ENCODE peak calls at places on chromosomes 3 and 15, in seven cellular contexts. One of them, this sample, is unnamed.

GRCh38 chr3:137854498-137855285 is 90.6 kb downstream of the SOX14 start:
- DNase-seq in AML-193: no peak
- DNase-seq in glomerular endothelial cell: no peak
- DNase-seq in NCI-H1436: no peak
- DNase-seq in RPMI7951: no peak
- DNase-seq in AG08396: no peak
- DNase-seq in caudate nucleus: no peak
- DNase-seq in this sample: no peak

GRCh38 chr3:143476965-143477640 is 357.5 kb downstream of the CHST2 start:
- DNase-seq in glomerular endothelial cell: no peak
- DNase-seq in NCI-H1436: no peak
- DNase-seq in RPMI7951: no peak
- DNase-seq in AG08396: no peak
- DNase-seq in AML-193: no peak
- DNase-seq in caudate nucleus: no peak
- DNase-seq in this sample: no peak

GRCh38 chr15:41790169-41790568 is 15.9 kb downstream of the MAPKBP1 start:
- DNase-seq in glomerular endothelial cell: no peak
- DNase-seq in AG08396: no peak
- DNase-seq in NCI-H1436: no peak
- DNase-seq in AML-193: no peak
- DNase-seq in caudate nucleus: no peak
- DNase-seq in RPMI7951: no peak
- DNase-seq in this sample: no peak

GRCh38 chr3:123723527-123724168 is 138.8 kb upstream of the HACD2 start:
- DNase-seq in caudate nucleus: peak
- DNase-seq in NCI-H1436: peak
- DNase-seq in RPMI7951: peak
- DNase-seq in AG08396: peak
- DNase-seq in AML-193: peak
- DNase-seq in glomerular endothelial cell: peak
- DNase-seq in this sample: peak

GRCh38 chr3:19348929-19349564 is 200.7 kb downstream of the KCNH8 start:
- DNase-seq in RPMI7951: peak
- DNase-seq in glomerular endothelial cell: no peak
- DNase-seq in AML-193: peak
- DNase-seq in caudate nucleus: no peak
- DNase-seq in AG08396: peak
- DNase-seq in NCI-H1436: peak
- DNase-seq in this sample: no peak

GRCh38 chr3:15693340-15693739 is 91.8 kb downstream of the BTD start:
- DNase-seq in AG08396: no peak
- DNase-seq in NCI-H1436: no peak
- DNase-seq in AML-193: no peak
- DNase-seq in RPMI7951: peak
- DNase-seq in caudate nucleus: no peak
- DNase-seq in glomerular endothelial cell: no peak
- DNase-seq in this sample: no peak

GRCh38 chr15:51634591-51635198 is 12.1 kb upstream of the DMXL2 start:
- DNase-seq in caudate nucleus: no peak
- DNase-seq in RPMI7951: peak
- DNase-seq in AG08396: no peak
- DNase-seq in NCI-H1436: no peak
- DNase-seq in AML-193: peak
- DNase-seq in glomerular endothelial cell: no peak
- DNase-seq in this sample: no peak

GRCh38 chr15:91694829-91695205 is 158.7 kb upstream of the SLCO3A1 start:
- DNase-seq in glomerular endothelial cell: no peak
- DNase-seq in NCI-H1436: no peak
- DNase-seq in RPMI7951: peak
- DNase-seq in AML-193: peak
- DNase-seq in AG08396: peak
- DNase-seq in caudate nucleus: no peak
- DNase-seq in this sample: peak

GRCh38 chr3:179177611-179178010 is 29.5 kb downstream of the PIK3CA start:
- DNase-seq in RPMI7951: no peak
- DNase-seq in NCI-H1436: no peak
- DNase-seq in AML-193: no peak
- DNase-seq in caudate nucleus: no peak
- DNase-seq in AG08396: no peak
- DNase-seq in glomerular endothelial cell: no peak
- DNase-seq in this sample: no peak

GRCh38 chr3:71172951-71173350 is 410.6 kb downstream of the FOXP1 start:
- DNase-seq in AML-193: peak
- DNase-seq in glomerular endothelial cell: no peak
- DNase-seq in AG08396: peak
- DNase-seq in RPMI7951: no peak
- DNase-seq in NCI-H1436: no peak
- DNase-seq in caudate nucleus: no peak
- DNase-seq in this sample: no peak

GRCh38 chr3:37768107-37768809 is 93.4 kb upstream of the CTDSPL start:
- DNase-seq in NCI-H1436: no peak
- DNase-seq in AML-193: no peak
- DNase-seq in AG08396: no peak
- DNase-seq in glomerular endothelial cell: no peak
- DNase-seq in RPMI7951: peak
- DNase-seq in caudate nucleus: no peak
- DNase-seq in this sample: no peak

This sample was measured in suprapubic skin.